ENCODE peak calls at places on chromosome 11, in five cellular contexts. Z, F, O, P and J are unnamed samples. For H3K9me3, the result is how much of the 10 kb centered on the place peaks cover.

GRCh38 chr11:70209391-70209912 is 6.4 kb downstream of the FADD start:
- DNase-seq in P (no peak), Z (no peak), F (no peak), O (no peak), J (no peak)

GRCh38 chr11:18394300-18394927 is at the start of gene LDHA:
- DNase-seq in P (peak), F (peak), Z (peak), O (peak), J (peak)

GRCh38 chr11:5994791-5995190 is 8.0 kb upstream of the OR52L1 start:
- DNase-seq in F (no peak), P (no peak), O (no peak), Z (no peak), J (no peak)

GRCh38 chr11:13105237-13105844 is 96.2 kb downstream of the RASSF10 start:
- DNase-seq in P (no peak), O (no peak), Z (no peak), F (peak), J (no peak)

GRCh38 chr11:111633756-111634362 is 31.6 kb downstream of the SIK2 start:
- DNase-seq in O (no peak), Z (no peak), P (no peak), F (no peak), J (no peak)

GRCh38 chr11:66685276-66686099 is 7.8 kb upstream of the RBM4B start:
- DNase-seq in Z (no peak), F (no peak), P (no peak), O (peak), J (no peak)

GRCh38 chr11:59761985-59762384 is 6.8 kb downstream of the STX3 start:
- DNase-seq in P (no peak), O (no peak), Z (no peak), F (no peak), J (no peak)

GRCh38 chr11:76577199-76577920 is 93.2 kb downstream of the LRRC32 start:
- DNase-seq in O (peak), Z (no peak), F (no peak), P (no peak), J (no peak)

GRCh38 chr11:16606784-16607674 is 131.4 kb upstream of the C11orf58 start:
- DNase-seq in P (peak), O (peak), Z (no peak), F (peak), J (no peak)

GRCh38 chr11:67504950-67505561 is at the start of gene PITPNM1:
- DNase-seq in F (peak), Z (peak), P (peak), O (peak), J (peak)

GRCh38 chr11:7655253-7656217 is 17.8 kb downstream of the CYB5R2 start:
- DNase-seq in Z (no peak), F (no peak), O (no peak), P (no peak), J (no peak)

GRCh38 chr11:69044111-69045013 is 4.4 kb upstream of the TPCN2 start:
- DNase-seq in P (peak), F (peak), Z (no peak), O (peak), J (peak)

GRCh38 chr11:134584001-134584561 is 172.0 kb upstream of the B3GAT1 start:
- DNase-seq in Z (no peak), P (no peak), O (peak), F (no peak), J (peak)
- H3K9me3 ChIP-seq in Z (under half), P (under half), O (under half), F (under half), J (under half)

GRCh38 chr11:108943853-108944252 is 279.0 kb downstream of the DDX10 start:
- DNase-seq in O (no peak), F (no peak), Z (no peak), P (no peak), J (no peak)

GRCh38 chr11:108947654-108948570 is 283.0 kb downstream of the DDX10 start:
- DNase-seq in Z (no peak), F (no peak), O (peak), P (no peak), J (no peak)

GRCh38 chr11:108944486-108945178 is 279.8 kb downstream of the DDX10 start:
- DNase-seq in P (no peak), O (peak), F (no peak), Z (no peak), J (no peak)

GRCh38 chr11:108945341-108945740 is 280.5 kb downstream of the DDX10 start:
- DNase-seq in Z (no peak), F (no peak), O (no peak), P (no peak), J (no peak)
- H3K9me3 ChIP-seq in Z (under half), F (under half), O (under half), P (under half), J (under half)

DNA sequence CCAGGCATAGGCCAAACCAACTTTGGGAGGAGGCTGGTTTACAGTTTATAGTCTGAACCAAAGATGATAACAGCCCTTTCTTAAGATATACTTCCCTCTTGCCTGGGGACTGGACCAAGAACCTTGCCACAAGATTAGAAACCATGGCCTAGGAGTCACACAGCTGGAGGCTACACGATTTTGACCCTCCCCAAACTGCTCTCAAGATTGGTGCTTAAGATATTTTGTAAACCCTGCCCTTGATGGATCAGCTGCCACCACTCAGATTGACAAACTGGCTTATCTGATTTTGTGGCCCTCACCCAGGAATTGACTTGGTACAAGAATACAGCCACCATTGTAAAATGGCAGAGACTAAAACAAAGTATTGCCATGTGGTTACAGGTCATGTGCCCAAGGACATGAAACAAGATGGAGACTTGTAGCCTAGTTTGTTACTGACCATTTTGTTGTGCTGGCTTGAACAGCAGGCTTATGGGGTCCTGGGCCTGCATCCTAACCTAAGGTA is 17.4 kb upstream of the EI24 start:
- DNase-seq in O (no peak), Z (no peak), F (no peak), P (no peak), J (no peak)
- H3K9me3 ChIP-seq in O (under half), Z (under half), F (under half), P (under half), J (under half)

DNA sequence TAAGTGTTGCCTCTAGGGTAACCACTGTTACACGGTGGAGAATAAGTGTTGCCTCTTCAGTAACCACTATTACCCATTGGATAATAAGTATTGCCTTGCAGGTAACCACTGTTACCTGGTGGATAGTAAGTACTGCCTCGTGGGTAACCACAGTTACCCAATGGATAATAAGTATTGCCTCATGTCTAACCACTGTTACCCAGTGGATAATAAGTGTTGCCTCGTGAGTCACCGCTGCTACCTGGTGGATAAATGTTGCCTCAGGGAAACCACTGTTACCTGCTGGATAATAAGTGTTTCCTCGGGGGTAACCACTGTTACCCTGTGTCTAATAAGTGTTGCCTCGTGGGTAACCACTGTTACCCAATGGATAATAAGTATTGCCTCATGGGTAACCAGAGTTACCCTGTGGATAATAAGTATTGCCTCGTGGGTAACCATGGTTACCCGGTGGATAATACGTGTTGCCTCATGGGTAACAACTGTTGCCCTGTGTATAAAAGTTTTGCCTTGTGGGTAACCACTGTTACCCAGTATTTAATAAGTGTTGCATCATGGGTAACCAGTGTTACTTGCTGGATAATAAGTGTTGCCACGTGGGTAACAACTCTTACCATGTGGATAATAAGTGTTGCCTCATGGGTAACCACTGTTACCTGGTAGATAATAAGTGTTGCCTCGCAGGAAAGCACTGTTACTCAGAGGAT is 12.3 kb upstream of the NXPE4 start:
- DNase-seq in P (no peak), Z (no peak), F (no peak), O (no peak), J (no peak)
- H3K9me3 ChIP-seq in P (under half), Z (under half), F (under half), O (under half), J (under half)

DNA sequence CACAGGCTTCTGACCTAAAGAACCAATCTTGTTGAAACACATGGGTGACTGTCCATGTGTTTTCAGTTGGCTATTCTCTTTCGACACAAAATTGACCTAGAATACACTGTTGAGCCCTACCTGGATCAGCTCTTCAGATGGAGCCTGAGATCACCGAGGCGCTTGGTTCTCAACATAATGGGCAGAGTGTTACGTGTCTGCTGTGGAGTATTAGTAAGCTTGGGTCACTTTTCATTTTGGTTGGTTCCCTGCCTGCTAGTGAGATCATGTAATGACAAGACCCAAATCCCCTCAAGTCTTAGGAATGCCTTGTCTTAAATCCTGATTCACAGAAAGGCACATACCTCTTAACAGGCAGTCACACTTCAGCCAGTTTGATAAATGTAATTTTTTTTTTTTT is 8.7 kb downstream of the MED19 start:
- DNase-seq in Z (no peak), P (no peak), O (peak), F (no peak), J (no peak)
- H3K9me3 ChIP-seq in Z (under half), P (under half), O (under half), F (under half), J (under half)

GRCh38 chr11:58742981-58743880 is 11.5 kb upstream of the GLYAT start:
- DNase-seq in F (no peak), P (no peak), O (no peak), Z (no peak), J (no peak)

GRCh38 chr11:58741127-58741526 is 9.4 kb upstream of the GLYAT start:
- DNase-seq in P (no peak), F (no peak), O (no peak), Z (no peak), J (no peak)

GRCh38 chr11:58742140-58742539 is 10.4 kb upstream of the GLYAT start:
- DNase-seq in F (no peak), O (no peak), P (no peak), Z (no peak), J (no peak)

GRCh38 chr11:58745705-58746364 is 14.1 kb upstream of the GLYAT start:
- DNase-seq in Z (no peak), O (no peak), F (no peak), P (no peak), J (no peak)

DNA sequence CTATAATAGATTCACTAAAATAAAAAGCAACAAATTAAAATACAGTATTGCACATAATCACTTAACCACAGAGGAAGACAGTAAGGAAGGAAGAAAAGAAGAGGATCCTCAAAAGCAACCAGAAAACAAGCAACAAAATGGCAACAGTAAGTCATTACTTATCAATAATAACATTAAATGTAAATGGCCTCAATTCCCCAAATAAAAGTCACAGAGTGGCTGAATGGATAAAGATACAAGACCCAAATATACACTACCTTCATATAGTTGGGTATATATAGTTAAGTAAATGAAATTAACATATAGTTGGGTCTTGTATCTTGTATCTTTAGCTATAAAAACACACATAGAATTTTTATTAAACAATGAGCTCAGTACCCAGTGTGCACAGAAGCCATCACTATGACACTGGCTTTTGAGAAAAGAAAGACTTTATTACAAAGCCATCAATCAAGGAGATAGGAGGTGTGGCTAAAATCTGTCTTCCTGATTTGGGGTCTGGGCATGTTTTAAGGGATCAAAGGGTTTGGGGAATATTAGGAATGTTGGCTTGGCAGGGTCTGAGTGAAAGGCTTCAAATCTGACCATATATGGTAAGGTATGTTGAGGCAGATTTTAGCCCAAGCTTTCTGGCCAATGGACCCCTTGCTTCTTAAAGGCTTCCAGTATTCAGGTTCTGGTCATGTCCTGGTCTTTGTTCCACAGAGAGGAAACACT is 13.4 kb upstream of the GLYAT start:
- DNase-seq in F (no peak), Z (no peak), P (no peak), O (no peak), J (no peak)
- H3K9me3 ChIP-seq in F (under half), Z (under half), P (under half), O (under half), J (under half)

GRCh38 chr11:98601181-98601773 is 419.5 kb upstream of the CNTN5 start:
- DNase-seq in F (no peak), O (no peak), Z (no peak), P (no peak), J (no peak)
- H3K9me3 ChIP-seq in F (under half), O (under half), Z (under half), P (under half), J (under half)

GRCh38 chr11:36060926-36061325 is 117.1 kb downstream of the LDLRAD3 start:
- DNase-seq in F (no peak), Z (no peak), O (no peak), P (no peak), J (no peak)

GRCh38 chr11:36059660-36060059 is 115.8 kb downstream of the LDLRAD3 start:
- DNase-seq in F (no peak), O (no peak), P (no peak), Z (no peak), J (no peak)

GRCh38 chr11:36065436-36065835 is 121.6 kb downstream of the LDLRAD3 start:
- DNase-seq in O (no peak), F (no peak), P (no peak), Z (no peak), J (no peak)

GRCh38 chr11:36066891-36067290 is 123.0 kb downstream of the LDLRAD3 start:
- DNase-seq in F (no peak), P (no peak), O (no peak), Z (no peak), J (no peak)

DNA sequence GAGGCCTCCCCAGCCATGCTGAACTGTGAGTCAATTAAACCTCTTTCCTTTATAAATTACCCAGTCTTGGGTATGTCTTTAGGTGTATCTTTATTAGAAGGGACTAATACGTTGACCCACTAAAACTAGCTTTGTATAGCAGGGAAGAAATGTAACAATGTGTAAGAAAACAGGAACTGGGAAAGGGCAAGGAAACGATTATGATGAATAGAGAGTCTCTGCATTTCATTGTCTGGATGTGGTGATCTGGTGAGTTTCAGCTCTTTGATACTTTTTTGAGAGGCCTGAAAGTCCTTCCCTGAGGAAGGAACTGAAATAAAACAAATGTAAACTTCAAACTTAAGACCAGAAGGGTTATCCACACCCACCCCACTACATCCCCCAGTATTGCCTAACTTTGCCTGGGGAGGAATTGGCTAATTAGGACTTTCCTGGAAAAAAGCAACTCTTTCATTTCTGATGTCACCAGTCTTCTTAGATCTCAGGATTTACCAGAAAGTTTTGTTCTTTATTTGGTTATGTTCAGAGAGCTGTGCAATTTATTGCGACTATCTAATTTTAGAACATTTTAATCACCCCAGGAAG is 119.0 kb downstream of the LDLRAD3 start:
- DNase-seq in Z (no peak), P (no peak), F (no peak), O (no peak), J (no peak)
- H3K9me3 ChIP-seq in Z (under half), P (under half), F (under half), O (under half), J (under half)

DNA sequence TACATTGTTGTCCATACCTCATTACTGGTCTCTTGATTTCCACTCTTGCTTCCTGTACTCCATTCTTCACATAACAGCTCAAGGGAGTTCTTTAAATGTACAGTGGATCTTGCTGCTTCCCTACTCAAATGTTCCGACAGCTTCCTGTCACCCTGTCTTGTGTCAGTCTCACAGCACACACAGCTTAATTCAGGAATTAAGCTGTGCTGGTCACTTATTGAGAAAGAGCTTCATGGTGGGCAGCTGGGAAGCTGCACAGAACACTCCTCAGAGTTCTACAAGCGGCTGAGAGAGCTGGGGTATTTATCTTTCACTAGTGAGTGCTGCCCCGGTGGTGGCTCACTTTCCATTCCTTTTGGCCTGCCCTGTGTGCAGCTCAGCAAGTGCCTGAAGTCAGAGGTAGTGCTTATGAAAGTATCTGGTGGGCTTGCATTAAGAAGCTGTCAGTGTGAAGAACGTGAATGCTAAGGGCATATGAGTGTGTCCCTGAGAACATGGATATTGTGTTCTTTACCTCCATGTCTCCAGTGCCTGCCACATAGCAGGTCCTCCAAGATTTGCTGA is 48.7 kb downstream of the KCNQ1OT1 start:
- DNase-seq in F (no peak), Z (no peak), O (no peak), P (no peak), J (no peak)
- H3K9me3 ChIP-seq in F (under half), Z (under half), O (under half), P (under half), J (under half)

GRCh38 chr11:54832676-54833075 is 126.0 kb downstream of the OR4A5 start:
- DNase-seq in O (no peak), F (no peak), Z (no peak), P (no peak), J (no peak)
- H3K9me3 ChIP-seq in O (under half), F (under half), Z (under half), P (under half), J (under half)